ENCODE peak calls at places on chromosomes 2 and 18, in nine cellular contexts. V is H9; Y is GM23338; W is SJSA1; Q is DND-41; E is lower lobe of right lung; U is ovary; M is HCT116; G is CD4-positive, alpha-beta T cell. S is an unnamed sample.
A peak's percentile ranks its signal among the peaks of the same experiment; 100 is the strongest.

GRCh38 chr2:218196974-218197373 is 20.0 kb upstream of the ARPC2 start:
- DNase-seq in G (no peak), M (no peak), V (no peak), Y (no peak), W (no peak), Q (no peak), U (no peak), E (no peak), S (no peak)

GRCh38 chr2:85131116-85131515 is 2.1 kb upstream of the TCF7L1 start:
- DNase-seq in U (no peak), V (peak; percentile 48), W (no peak), E (no peak), Y (peak; percentile 74), M (no peak), G (no peak), Q (no peak), S (no peak)

GRCh38 chr2:25250331-25251031 is 82.1 kb upstream of the POMC start:
- DNase-seq in V (no peak), U (no peak), E (no peak), Q (no peak), G (peak; percentile 7), M (no peak), W (no peak), Y (peak; percentile 62), S (no peak)

GRCh38 chr2:237143676-237144440 is 58.2 kb downstream of the COPS8 start:
- DNase-seq in U (no peak), Q (no peak), E (no peak), V (no peak), M (no peak), G (no peak), Y (no peak), W (peak; percentile 22), S (peak; percentile 33)

GRCh38 chr2:121356058-121356640 is 71.1 kb upstream of the TFCP2L1 start:
- DNase-seq in V (peak; percentile 62), E (no peak), W (no peak), U (no peak), Y (peak; percentile 92), Q (peak; percentile 33), G (no peak), M (peak; percentile 48), S (no peak)

GRCh38 chr2:191748528-191749180 is 70.7 kb downstream of the NABP1 start:
- DNase-seq in V (no peak), U (no peak), M (no peak), Q (no peak), W (no peak), G (no peak), E (no peak), Y (no peak), S (no peak)

GRCh38 chr2:177758591-177759371 is 313.8 kb downstream of the PDE11A start:
- DNase-seq in E (no peak), G (no peak), V (peak; percentile 56), U (peak; percentile 76), Y (peak; percentile 82), Q (peak; percentile 23), W (peak; percentile 63), M (peak; percentile 41), S (no peak)

GRCh38 chr18:67665266-67665665 is 148.7 kb upstream of the DSEL start:
- DNase-seq in E (no peak), Q (no peak), W (peak; percentile 43), M (no peak), G (no peak), V (no peak), Y (peak; percentile 30), U (no peak), S (no peak)

GRCh38 chr2:78127428-78127827 is 605.3 kb upstream of the LRRTM4 start:
- DNase-seq in G (no peak), V (no peak), Q (no peak), U (no peak), Y (no peak), M (no peak), E (no peak), W (no peak), S (no peak)

GRCh38 chr2:21270083-21270491 is 146.3 kb downstream of the TDRD15 start:
- DNase-seq in M (no peak), W (no peak), U (no peak), Q (no peak), G (no peak), V (no peak), E (no peak), Y (no peak), S (no peak)

GRCh38 chr2:21270658-21271057 is 146.9 kb downstream of the TDRD15 start:
- DNase-seq in V (no peak), U (peak; percentile 88), E (no peak), M (no peak), G (no peak), W (no peak), Q (no peak), Y (no peak), S (no peak)

GRCh38 chr2:21268197-21268870 is 144.6 kb downstream of the TDRD15 start:
- DNase-seq in G (no peak), M (no peak), U (no peak), V (no peak), W (no peak), Y (no peak), Q (no peak), E (no peak), S (no peak)

GRCh38 chr2:21267232-21267835 is 143.6 kb downstream of the TDRD15 start:
- DNase-seq in W (no peak), E (no peak), U (no peak), G (no peak), V (no peak), Y (no peak), Q (no peak), M (no peak), S (no peak)

DNA sequence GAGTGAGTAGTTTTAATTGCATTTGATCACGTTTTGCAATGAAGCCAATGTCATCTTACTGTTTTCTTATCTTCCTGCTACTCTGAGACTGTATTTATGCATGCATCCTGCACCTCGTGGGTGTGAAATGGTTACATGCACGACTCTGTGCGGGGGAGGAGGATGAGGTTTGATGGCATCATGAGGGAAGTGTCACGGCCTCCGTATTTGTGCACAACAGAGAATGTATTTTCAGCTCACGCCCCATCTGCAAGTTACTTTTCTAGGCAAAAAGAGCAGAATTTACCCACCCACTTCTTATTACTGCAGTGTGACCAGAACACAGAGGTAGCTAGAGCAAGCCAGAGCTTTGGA is 145.1 kb downstream of the TDRD15 start:
- DNase-seq in U (no peak), G (no peak), Q (no peak), E (no peak), Y (no peak), V (no peak), M (no peak), W (no peak), S (no peak)
- H3K27ac ChIP-seq in U (no peak overlapping the region), G (no peak overlapping the region), Q (no peak overlapping the region), E (no peak overlapping the region), Y (no peak overlapping the region), V (no peak overlapping the region), M (no peak overlapping the region), W (no peak overlapping the region), S (no peak overlapping the region)

GRCh38 chr2:207162319-207162718 is 3.4 kb downstream of the KLF7 start:
- DNase-seq in Y (no peak), E (no peak), G (no peak), W (no peak), V (no peak), M (no peak), U (no peak), Q (no peak), S (no peak)

GRCh38 chr2:207163815-207164747 is 1.7 kb downstream of the KLF7 start:
- DNase-seq in E (peak; percentile 74), G (no peak), M (no peak), V (no peak), Q (no peak), Y (peak; percentile 25), U (peak; percentile 56), W (peak; percentile 55), S (peak; percentile 87)

GRCh38 chr2:207161247-207161646 is 4.5 kb downstream of the KLF7 start:
- DNase-seq in W (no peak), Y (no peak), M (no peak), U (no peak), G (no peak), E (no peak), V (no peak), Q (no peak), S (no peak)

GRCh38 chr2:207161724-207162123 is 4.0 kb downstream of the KLF7 start:
- DNase-seq in U (no peak), Q (no peak), W (no peak), Y (no peak), V (no peak), M (no peak), E (no peak), G (no peak), S (no peak)

DNA sequence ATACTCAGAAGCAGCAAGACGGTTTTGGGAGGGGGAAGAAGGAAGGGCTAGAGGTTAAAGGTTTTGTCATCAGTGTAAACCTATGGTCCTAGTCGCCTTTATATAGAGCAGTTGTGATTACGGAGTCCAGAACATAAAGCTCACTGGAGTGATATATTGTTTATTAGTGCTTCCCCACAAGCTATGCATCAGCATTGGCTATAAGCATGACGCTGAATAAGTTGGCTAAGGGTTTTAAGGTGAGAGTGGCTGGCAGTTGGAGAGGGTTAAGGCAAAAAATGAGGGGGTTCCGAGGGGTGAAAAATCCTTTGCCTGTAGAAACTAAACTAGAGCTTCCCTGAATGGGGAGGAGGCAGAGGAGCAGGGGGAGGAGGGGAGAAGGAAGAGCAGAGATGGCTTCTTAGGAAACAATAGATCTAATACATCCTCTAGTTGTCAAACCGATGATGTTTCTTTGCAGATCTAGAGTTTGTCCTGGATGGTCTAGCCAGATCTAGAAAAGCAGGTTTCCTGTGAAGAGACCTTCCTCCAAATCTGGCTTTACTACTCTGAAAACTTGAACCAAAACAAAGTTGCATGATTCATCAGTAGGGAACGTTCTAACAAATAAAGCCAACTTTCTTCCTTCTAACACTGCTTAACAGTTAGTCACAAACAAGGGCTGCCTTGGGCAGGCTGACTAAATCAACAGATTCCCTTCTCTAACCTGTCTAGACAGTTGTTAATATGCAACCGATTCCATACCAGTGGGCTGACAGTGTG is 2.5 kb downstream of the KLF7 start:
- DNase-seq in V (no peak), Q (no peak), Y (peak; percentile 36), M (peak; percentile 74), E (no peak), W (peak; percentile 83), U (no peak), G (peak; percentile 27), S (no peak)
- H3K27ac ChIP-seq in V (no peak overlapping the region), Q (no peak overlapping the region), Y (no peak overlapping the region), M (peak overlapping the region; percentile 9), E (peak overlapping the region; percentile 100), W (peak overlapping the region; percentile 88), U (no peak overlapping the region), G (peak overlapping the region; percentile 99), S (peak overlapping the region; percentile 100)

GRCh38 chr18:49617846-49618245 is 56.0 kb downstream of the LIPG start:
- DNase-seq in M (no peak), U (no peak), G (no peak), V (no peak), Y (no peak), Q (no peak), W (no peak), E (no peak), S (no peak)
- H3K27ac ChIP-seq in M (no peak overlapping the region), U (no peak overlapping the region), G (no peak overlapping the region), V (no peak overlapping the region), Y (no peak overlapping the region), Q (no peak overlapping the region), W (no peak overlapping the region), E (no peak overlapping the region), S (no peak overlapping the region)

DNA sequence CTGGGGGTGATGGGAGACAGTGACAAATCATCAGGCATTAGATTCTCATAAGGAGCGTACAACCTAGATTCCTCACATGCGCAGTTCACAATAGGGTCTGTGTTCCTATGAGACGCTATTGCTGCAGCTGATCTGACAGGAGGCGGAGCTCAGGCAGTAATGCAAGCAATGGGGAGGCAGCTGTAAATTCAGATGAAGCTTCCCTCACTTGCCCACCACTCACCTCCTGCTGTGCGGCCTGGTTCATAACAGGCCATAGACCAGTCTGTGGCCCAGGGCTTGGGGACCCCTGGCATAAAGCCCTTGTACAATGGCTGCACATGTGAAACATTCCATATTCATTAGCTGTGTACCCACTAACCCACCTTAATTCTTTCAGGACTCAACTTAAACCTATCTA is 18.0 kb downstream of the NMUR1 start:
- DNase-seq in U (no peak), Y (no peak), E (no peak), W (no peak), Q (no peak), G (no peak), M (no peak), V (no peak), S (peak; percentile 70)
- H3K27ac ChIP-seq in U (no peak overlapping the region), Y (no peak overlapping the region), E (no peak overlapping the region), W (no peak overlapping the region), Q (no peak overlapping the region), G (no peak overlapping the region), M (no peak overlapping the region), V (no peak overlapping the region), S (peak overlapping the region; percentile 44)